ENCODE peak calls at places on chromosomes 11 and 22, in eight cellular contexts. I, L, X, E, S, N, G and D are unnamed samples.

GRCh38 chr22:23394525-23395326 is 185.4 kb downstream of the IGLL1 start:
- DNase-seq in S (no peak), I (no peak), E (no peak), L (no peak), N (no peak), X (peak), G (no peak), D (no peak)

GRCh38 chr11:115317428-115318185 is 186.6 kb downstream of the CADM1 start:
- DNase-seq in G (no peak), N (no peak), L (no peak), S (peak), E (no peak), I (no peak), X (no peak), D (no peak)

GRCh38 chr11:130786586-130786985 is 129.7 kb downstream of the SNX19 start:
- DNase-seq in X (no peak), N (no peak), I (no peak), S (no peak), E (no peak), L (no peak), G (no peak), D (no peak)

GRCh38 chr11:57761301-57762234 is at the start of gene CTNND1:
- DNase-seq in S (peak), E (no peak), X (peak), G (no peak), N (no peak), L (peak), I (peak), D (no peak)

GRCh38 chr11:111541209-111542061 is 915 bp downstream of the LAYN start:
- DNase-seq in G (no peak), N (no peak), X (peak), I (peak), S (peak), E (no peak), L (no peak), D (no peak)

GRCh38 chr11:126403658-126404057 is 48.2 kb downstream of the ST3GAL4 start:
- DNase-seq in X (no peak), L (no peak), N (no peak), S (no peak), G (no peak), I (no peak), E (no peak), D (no peak)

GRCh38 chr11:110379261-110379660 is 50.5 kb upstream of the FDX1 start:
- DNase-seq in G (no peak), L (no peak), X (no peak), E (no peak), N (no peak), I (no peak), S (no peak), D (no peak)

GRCh38 chr22:29824677-29825076 is 13.4 kb downstream of the ASCC2 start:
- DNase-seq in L (no peak), S (no peak), I (no peak), G (no peak), E (no peak), N (no peak), X (no peak), D (no peak)

GRCh38 chr22:31960767-31961166 is 16.4 kb downstream of the YWHAH start:
- DNase-seq in L (no peak), X (no peak), E (no peak), I (no peak), N (no peak), S (no peak), G (no peak), D (no peak)

GRCh38 chr11:26335903-26336302 is 4.0 kb downstream of the ANO3 start:
- DNase-seq in E (no peak), I (no peak), G (no peak), L (no peak), S (no peak), N (no peak), X (no peak), D (no peak)

GRCh38 chr22:44172370-44173108 is 8.2 kb upstream of the PARVG start:
- DNase-seq in G (peak), E (no peak), L (no peak), N (no peak), I (peak), X (no peak), S (peak), D (no peak)

GRCh38 chr11:126592496-126593410 is 237.3 kb downstream of the ST3GAL4 start:
- DNase-seq in G (no peak), X (peak), I (no peak), L (no peak), N (no peak), E (no peak), S (no peak), D (no peak)

GRCh38 chr11:134120143-134120850 is 51.4 kb downstream of the JAM3 start:
- DNase-seq in L (no peak), E (no peak), N (no peak), G (no peak), I (no peak), X (no peak), S (peak), D (no peak)

GRCh38 chr11:111426615-111427014 is 47.5 kb upstream of the POU2AF1 start:
- DNase-seq in X (no peak), E (no peak), S (no peak), I (no peak), G (no peak), N (no peak), L (no peak), D (no peak)

GRCh38 chr22:32660292-32660691 is 141.2 kb upstream of the TIMP3 start:
- DNase-seq in S (peak), G (peak), L (no peak), X (peak), N (peak), E (peak), I (peak), D (peak)

GRCh38 chr11:95849087-95849825 is 59.0 kb downstream of the CEP57 start:
- DNase-seq in G (peak), S (peak), N (no peak), E (peak), I (peak), X (peak), L (no peak), D (no peak)

GRCh38 chr11:76653674-76654309 is 16.8 kb downstream of the LRRC32 start:
- DNase-seq in X (peak), L (no peak), E (no peak), I (no peak), S (peak), N (no peak), G (no peak), D (no peak)

GRCh38 chr11:66987158-66987620 is 12.1 kb downstream of the C11orf86 start:
- DNase-seq in L (no peak), G (no peak), E (no peak), N (no peak), I (no peak), S (no peak), X (peak), D (no peak)

GRCh38 chr11:111441443-111441842 is 62.4 kb upstream of the POU2AF1 start:
- DNase-seq in I (no peak), N (no peak), S (peak), G (no peak), X (no peak), E (no peak), L (no peak), D (no peak)